ENCODE peak calls at places on chromosomes 11 and 22, in eight cellular contexts. O is lower lobe of right lung, M is keratinocyte, F is HCT116, C is heart right ventricle, X is tibial nerve, V is right cardiac atrium, T is left ventricle myocardium inferior. A is an unnamed sample.

GRCh38 chr11:16780698-16781550 is 42.5 kb downstream of the C11orf58 start:
- DNase-seq in O (no peak), M (no peak), F (no peak), C (no peak), X (no peak), V (no peak), T (no peak), A (no peak)

GRCh38 chr11:23539556-23539955 is 679.3 kb upstream of the CCDC179 start:
- DNase-seq in O (no peak), M (no peak), F (no peak), C (no peak), X (no peak), V (no peak), T (no peak), A (no peak)

GRCh38 chr11:84865257-84865656 is 761.9 kb downstream of the DLG2 start:
- DNase-seq in O (no peak), M (no peak), F (no peak), C (no peak), X (no peak), V (no peak), T (no peak), A (no peak)

GRCh38 chr11:92596596-92597317 is 372.1 kb downstream of the FAT3 start:
- DNase-seq in O (no peak), M (peak; percentile 19), F (no peak), C (no peak), X (no peak), V (no peak), T (no peak), A (no peak)

GRCh38 chr22:39007177-39007576 is 6.9 kb upstream of the APOBEC3C start:
- DNase-seq in O (no peak), M (no peak), F (no peak), C (no peak), X (no peak), V (no peak), T (no peak), A (no peak)

GRCh38 chr11:86101493-86101892 is 32.6 kb upstream of the PICALM start:
- DNase-seq in O (no peak), M (no peak), F (no peak), C (no peak), X (no peak), V (no peak), T (no peak), A (no peak)

GRCh38 chr22:24502540-24502939 is 7.4 kb downstream of the UPB1 start:
- DNase-seq in O (no peak), M (no peak), F (no peak), C (no peak), X (no peak), V (no peak), T (no peak), A (no peak)

GRCh38 chr11:69075421-69076128 is 26.8 kb downstream of the TPCN2 start:
- DNase-seq in O (no peak), M (no peak), F (peak; percentile 82), C (peak; percentile 75), X (peak; percentile 90), V (peak; percentile 92), T (peak; percentile 79), A (no peak)

GRCh38 chr11:66326261-66327111 is 9.6 kb upstream of the CD248 start:
- DNase-seq in O (no peak), M (no peak), F (no peak), C (peak; percentile 77), X (peak; percentile 31), V (peak; percentile 82), T (peak; percentile 80), A (no peak)

GRCh38 chr11:111409915-111410314 is 30.8 kb upstream of the POU2AF1 start:
- DNase-seq in O (no peak), M (no peak), F (no peak), C (no peak), X (no peak), V (no peak), T (no peak), A (no peak)

GRCh38 chr11:119525855-119526196 is 102.9 kb upstream of the THY1 start:
- DNase-seq in O (no peak), M (no peak), F (no peak), C (no peak), X (no peak), V (no peak), T (no peak), A (no peak)

GRCh38 chr11:61716478-61717285 is 35.8 kb upstream of the MYRF start:
- DNase-seq in O (no peak), M (no peak), F (no peak), C (no peak), X (no peak), V (no peak), T (no peak), A (no peak)

GRCh38 chr22:49079027-49079725 is 748.5 kb downstream of the BRD1 start:
- DNase-seq in O (no peak), M (no peak), F (no peak), C (no peak), X (no peak), V (no peak), T (no peak), A (no peak)

GRCh38 chr11:125207866-125208425 is 43.4 kb downstream of the PKNOX2 start:
- DNase-seq in O (no peak), M (peak; percentile 45), F (no peak), C (no peak), X (no peak), V (no peak), T (no peak), A (no peak)

GRCh38 chr11:131691558-131692041 is 321.2 kb downstream of the NTM start:
- DNase-seq in O (no peak), M (no peak), F (no peak), C (no peak), X (no peak), V (no peak), T (no peak), A (peak; percentile 51)

GRCh38 chr11:33543823-33544222 is 156.8 kb downstream of the C11orf91 start:
- DNase-seq in O (no peak), M (no peak), F (no peak), C (no peak), X (no peak), V (no peak), T (no peak), A (no peak)

GRCh38 chr11:10490398-10491232 is 35.6 kb downstream of the AMPD3 start:
- DNase-seq in O (peak; percentile 44), M (peak; percentile 55), F (peak; percentile 94), C (peak; percentile 57), X (peak; percentile 60), V (peak; percentile 84), T (peak; percentile 50), A (no peak)

GRCh38 chr11:68828155-68828931 is 13.4 kb downstream of the CPT1A start:
- DNase-seq in O (peak; percentile 76), M (no peak), F (no peak), C (peak; percentile 61), X (no peak), V (no peak), T (peak; percentile 48), A (no peak)

GRCh38 chr11:73227571-73228211 is 9.6 kb downstream of the P2RY2 start:
- DNase-seq in O (peak; percentile 84), M (no peak), F (peak; percentile 42), C (no peak), X (no peak), V (no peak), T (no peak), A (no peak)

GRCh38 chr22:36928826-36929535 is 15.6 kb downstream of the CSF2RB start:
- DNase-seq in O (no peak), M (no peak), F (no peak), C (no peak), X (no peak), V (no peak), T (no peak), A (no peak)

GRCh38 chr11:125165111-125165663 is 636 bp downstream of the PKNOX2 start:
- DNase-seq in O (no peak), M (no peak), F (no peak), C (peak; percentile 42), X (no peak), V (peak; percentile 43), T (peak; percentile 36), A (peak; percentile 25)

GRCh38 chr11:9796854-9797253 is 133.0 kb downstream of the SWAP70 start:
- DNase-seq in O (no peak), M (no peak), F (no peak), C (no peak), X (no peak), V (no peak), T (no peak), A (no peak)

DNA sequence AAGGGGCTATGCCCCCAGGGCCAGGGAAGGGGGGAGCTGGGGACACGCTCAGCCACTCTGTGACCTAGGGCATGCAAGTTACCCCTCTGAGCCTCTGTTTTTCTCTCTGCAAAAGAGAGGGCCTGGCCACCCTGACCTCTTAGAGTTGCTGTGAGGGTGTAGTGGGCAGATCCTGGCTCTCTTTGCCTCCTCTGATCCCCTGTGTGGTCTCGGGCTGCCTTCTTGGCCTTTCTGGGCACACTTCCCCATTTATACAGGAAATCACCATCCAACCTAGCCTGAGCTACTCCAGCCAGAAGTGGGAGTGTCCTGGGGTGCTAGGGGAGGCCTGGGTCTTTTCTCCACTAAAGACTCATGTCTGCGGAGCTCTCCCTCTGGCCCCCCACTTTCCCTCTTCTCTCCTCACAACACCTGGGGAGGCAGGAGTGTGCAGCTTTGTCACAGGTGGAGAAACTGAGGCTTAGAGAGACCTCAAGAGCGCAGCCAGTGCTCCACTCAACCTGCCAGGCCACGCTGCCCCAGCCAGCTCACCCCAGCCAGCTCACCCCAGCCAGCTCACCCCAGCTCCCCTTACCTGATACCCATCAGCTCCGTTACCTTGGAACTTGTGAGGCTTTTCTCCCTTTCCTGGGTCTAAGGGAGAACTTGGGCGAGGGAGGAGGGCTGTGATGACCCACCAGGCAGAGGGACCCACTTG is 1.4 kb downstream of the AIFM3 start:
- DNase-seq in O (no peak), M (no peak), F (no peak), C (no peak), X (no peak), V (no peak), T (no peak), A (no peak)
- H3K27me3 ChIP-seq in O (peaks cover 19% of the 10 kb centered on the region), M (peaks cover 11% of the 10 kb centered on the region), F (no peaks in the 10 kb centered on the region), C (peaks cover 20% of the 10 kb centered on the region), X (peaks cover 22% of the 10 kb centered on the region), V (no peaks in the 10 kb centered on the region), T (peaks cover 20% of the 10 kb centered on the region), A (peaks cover 11% of the 10 kb centered on the region)

GRCh38 chr11:44609783-44610155 is 44.3 kb downstream of the CD82 start:
- DNase-seq in O (no peak), M (no peak), F (no peak), C (no peak), X (no peak), V (no peak), T (no peak), A (no peak)
- H3K4me1 ChIP-seq in O (peaks cover 57% of the 10 kb centered on the region), M (no peaks in the 10 kb centered on the region), F (no peaks in the 10 kb centered on the region), C (peaks cover 41% of the 10 kb centered on the region), X (peaks cover 21% of the 10 kb centered on the region), V (no peaks in the 10 kb centered on the region), T (peaks cover 62% of the 10 kb centered on the region), A (no peaks in the 10 kb centered on the region)

DNA sequence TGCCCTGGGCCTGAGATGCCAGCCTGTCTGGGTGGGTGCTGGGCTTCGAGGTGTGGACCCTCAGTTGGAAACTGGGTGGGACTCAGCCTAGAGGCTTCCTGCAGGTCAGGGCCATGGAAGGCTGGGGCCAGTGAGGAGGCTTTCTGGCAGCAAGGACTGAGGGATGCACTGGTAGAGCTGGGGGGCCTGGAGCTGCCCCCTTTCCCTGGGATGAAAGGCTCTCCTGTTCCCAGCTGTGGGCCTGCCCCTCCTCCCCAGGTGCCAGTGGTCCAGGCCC is 2.5 kb downstream of the SEPTIN5 start:
- DNase-seq in O (no peak), M (no peak), F (no peak), C (no peak), X (no peak), V (no peak), T (no peak), A (no peak)
- H3K27me3 ChIP-seq in O (peaks cover 71% of the 10 kb centered on the region), M (peaks cover 45% of the 10 kb centered on the region), F (no peaks in the 10 kb centered on the region), C (peaks cover 23% of the 10 kb centered on the region), X (peaks cover 23% of the 10 kb centered on the region), V (no peaks in the 10 kb centered on the region), T (peaks cover 62% of the 10 kb centered on the region), A (no peaks in the 10 kb centered on the region)

GRCh38 chr22:31625257-31625640 is 36.8 kb downstream of the PISD start:
- DNase-seq in O (no peak), M (no peak), F (no peak), C (no peak), X (no peak), V (no peak), T (no peak), A (no peak)
- H3K4me1 ChIP-seq in O (peaks cover 47% of the 10 kb centered on the region), M (peaks cover 18% of the 10 kb centered on the region), F (peaks cover 5% of the 10 kb centered on the region), C (peaks cover 39% of the 10 kb centered on the region), X (peaks cover 67% of the 10 kb centered on the region), V (peaks cover 22% of the 10 kb centered on the region), T (peaks cover 54% of the 10 kb centered on the region), A (peaks cover 30% of the 10 kb centered on the region)

A was measured in BE2C.